ENCODE peak calls at places on chromosomes 2 and 18, in five cellular contexts. F, N, V, Y and C are unnamed samples.

GRCh38 chr2:63888490-63889402 is 47.0 kb downstream of the UGP2 start:
- DNase-seq in Y (peak), F (no peak), V (peak), N (peak), C (peak)

GRCh38 chr2:18690342-18690741 is 101.0 kb upstream of the NT5C1B start:
- DNase-seq in Y (peak), N (no peak), V (no peak), F (peak), C (peak)

GRCh38 chr2:179344280-179344961 is 79.8 kb upstream of the SESTD1 start:
- DNase-seq in N (peak), Y (no peak), V (no peak), F (no peak), C (no peak)

GRCh38 chr2:60992985-60993392 is 24.5 kb upstream of the PEX13 start:
- DNase-seq in N (no peak), V (no peak), F (no peak), Y (no peak), C (no peak)

GRCh38 chr2:206716607-206717006 is 1.6 kb downstream of the DYTN start:
- DNase-seq in F (no peak), N (no peak), Y (no peak), V (no peak), C (no peak)

GRCh38 chr2:181784556-181784955 is 104.2 kb upstream of the NEUROD1 start:
- DNase-seq in N (peak), F (no peak), V (no peak), Y (no peak), C (no peak)

GRCh38 chr2:1594281-1595171 is 149.8 kb downstream of the PXDN start:
- DNase-seq in V (no peak), N (no peak), F (no peak), Y (no peak), C (no peak)

GRCh38 chr18:74528913-74529312 is 5.4 kb upstream of the CNDP1 start:
- DNase-seq in Y (no peak), V (no peak), F (no peak), N (no peak), C (no peak)

GRCh38 chr2:47288864-47289263 is 114.1 kb upstream of the MSH2 start:
- DNase-seq in Y (no peak), N (no peak), V (no peak), F (no peak), C (no peak)

GRCh38 chr2:145689277-145689676 is 1169.4 kb upstream of the ZEB2 start:
- DNase-seq in N (no peak), Y (no peak), V (no peak), F (no peak), C (no peak)

GRCh38 chr2:17538022-17538843 is 2.3 kb upstream of the VSNL1 start:
- DNase-seq in Y (peak), F (no peak), N (peak), V (no peak), C (peak)

GRCh38 chr2:152047826-152048476 is 50.9 kb downstream of the CACNB4 start:
- DNase-seq in N (peak), F (no peak), V (peak), Y (peak), C (no peak)

GRCh38 chr2:64943387-64944150 is 45.6 kb upstream of the SLC1A4 start:
- DNase-seq in N (peak), V (no peak), Y (no peak), F (no peak), C (no peak)

GRCh38 chr2:230819433-230819832 is 45.3 kb upstream of the ITM2C start:
- DNase-seq in V (no peak), F (no peak), Y (no peak), N (no peak), C (no peak)

GRCh38 chr2:238238766-238239551 is 879 bp downstream of the HES6 start:
- DNase-seq in V (peak), N (no peak), Y (peak), F (peak), C (no peak)

GRCh38 chr2:145563752-145564615 is 1044.1 kb upstream of the ZEB2 start:
- DNase-seq in N (no peak), V (no peak), F (no peak), Y (no peak), C (no peak)

GRCh38 chr2:19124135-19124534 is 234.3 kb downstream of the OSR1 start:
- DNase-seq in Y (no peak), F (no peak), V (no peak), N (no peak), C (no peak)

GRCh38 chr2:66987747-66988146 is 409.4 kb upstream of the ETAA1 start:
- DNase-seq in N (no peak), V (no peak), F (no peak), Y (no peak), C (no peak)

GRCh38 chr18:21314721-21315120 is 72.7 kb downstream of the GREB1L start:
- DNase-seq in Y (no peak), V (no peak), F (no peak), N (no peak), C (no peak)

GRCh38 chr2:134431837-134432437 is 178.1 kb downstream of the MGAT5 start:
- DNase-seq in F (no peak), N (no peak), V (no peak), Y (peak), C (no peak)

GRCh38 chr18:9683418-9684396 is 24.4 kb upstream of the RAB31 start:
- DNase-seq in Y (peak), F (no peak), V (no peak), N (peak), C (no peak)

GRCh38 chr18:13222371-13223281 is 4.1 kb downstream of the LDLRAD4 start:
- DNase-seq in V (no peak), N (peak), Y (no peak), F (no peak), C (no peak)

GRCh38 chr2:240396623-240397541 is 38.6 kb upstream of the GPC1 start:
- DNase-seq in Y (no peak), F (no peak), V (no peak), N (no peak), C (no peak)

GRCh38 chr18:48412339-48412929 is 3.3 kb upstream of the ZBTB7C start:
- DNase-seq in V (peak), Y (peak), N (peak), F (no peak), C (peak)

GRCh38 chr18:49572935-49573334 is 11.1 kb downstream of the LIPG start:
- DNase-seq in N (no peak), Y (no peak), F (no peak), V (no peak), C (no peak)

GRCh38 chr2:189679224-189679623 is 4.8 kb downstream of the ANKAR start:
- DNase-seq in Y (no peak), F (no peak), N (no peak), V (no peak), C (no peak)

GRCh38 chr2:20223345-20224190 is 1.4 kb downstream of the SDC1 start:
- DNase-seq in N (peak), V (peak), F (peak), Y (peak), C (peak)

GRCh38 chr18:7568426-7568825 is 1.3 kb downstream of the PTPRM start:
- DNase-seq in V (no peak), Y (peak), N (peak), F (no peak), C (peak)

GRCh38 chr2:18949871-18950597 is 360.7 kb upstream of the NT5C1B start:
- DNase-seq in V (no peak), F (no peak), N (no peak), Y (no peak), C (no peak)

GRCh38 chr2:232903989-232904388 is 33.9 kb downstream of the SNORC start:
- DNase-seq in V (no peak), F (no peak), N (no peak), Y (no peak), C (no peak)

GRCh38 chr18:49135871-49136270 is 185.1 kb upstream of the SMAD7 start:
- DNase-seq in F (no peak), V (no peak), Y (peak), N (peak), C (no peak)

GRCh38 chr2:36246320-36246990 is 109.1 kb upstream of the CRIM1 start:
- DNase-seq in Y (no peak), V (no peak), F (no peak), N (no peak), C (no peak)

GRCh38 chr2:222424729-222425671 is 657 bp downstream of the SGPP2 start:
- DNase-seq in V (no peak), N (no peak), Y (peak), F (peak), C (peak)

GRCh38 chr2:239066597-239066996 is 218.7 kb downstream of the TWIST2 start:
- DNase-seq in V (no peak), F (no peak), N (no peak), Y (no peak), C (no peak)

GRCh38 chr18:23967321-23968089 is 47.0 kb upstream of the TTC39C start:
- DNase-seq in N (no peak), F (no peak), Y (no peak), V (no peak), C (no peak)

GRCh38 chr18:23964282-23965238 is 50.0 kb upstream of the TTC39C start:
- DNase-seq in V (peak), N (no peak), F (peak), Y (peak), C (no peak)

GRCh38 chr18:23968638-23969037 is 45.9 kb upstream of the TTC39C start:
- DNase-seq in Y (no peak), N (no peak), F (no peak), V (no peak), C (no peak)

GRCh38 chr18:23966909-23967308 is 47.6 kb upstream of the TTC39C start:
- DNase-seq in N (no peak), F (no peak), V (no peak), Y (no peak), C (no peak)

DNA sequence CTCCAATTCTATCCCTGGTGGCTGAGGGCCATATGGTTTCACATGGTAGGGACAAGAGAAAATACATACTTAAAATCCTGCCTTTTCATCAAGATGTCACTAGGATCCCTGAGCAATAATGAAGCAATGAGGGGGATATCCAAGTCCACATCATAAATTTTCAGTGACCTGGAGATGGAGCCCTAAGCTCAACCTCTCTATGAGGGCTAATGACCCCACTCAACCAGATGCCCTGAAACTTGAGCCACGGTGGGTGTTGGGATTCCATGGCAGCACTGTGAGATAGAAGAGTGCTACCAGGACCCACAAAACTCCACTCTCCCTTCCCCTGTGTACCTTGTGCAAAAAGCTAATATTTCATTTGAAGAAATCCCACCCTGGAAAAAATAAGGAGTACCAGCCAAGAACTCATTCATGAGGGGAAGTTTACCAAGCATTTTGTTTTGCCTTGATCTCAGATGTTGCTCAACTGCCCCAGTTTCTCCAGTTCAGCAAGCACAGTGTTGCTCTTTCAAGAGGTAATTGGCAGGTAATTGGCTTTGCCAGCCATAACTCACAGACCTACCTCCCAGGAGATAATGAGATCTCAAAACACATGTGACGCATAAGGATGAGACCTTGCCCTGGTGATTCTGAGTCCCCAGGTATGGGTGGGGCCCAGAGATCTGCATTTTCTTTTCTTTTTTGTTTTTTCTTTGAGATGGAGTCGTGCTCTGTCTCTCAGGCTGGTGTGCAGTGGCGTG is 50.9 kb upstream of the TTC39C start:
- DNase-seq in Y (no peak), V (no peak), F (peak), N (peak), C (no peak)
- TF ChIP-seq CREB1 in Y (no peak), V (no peak), F (no peak), N (no peak), C (no peak)

DNA sequence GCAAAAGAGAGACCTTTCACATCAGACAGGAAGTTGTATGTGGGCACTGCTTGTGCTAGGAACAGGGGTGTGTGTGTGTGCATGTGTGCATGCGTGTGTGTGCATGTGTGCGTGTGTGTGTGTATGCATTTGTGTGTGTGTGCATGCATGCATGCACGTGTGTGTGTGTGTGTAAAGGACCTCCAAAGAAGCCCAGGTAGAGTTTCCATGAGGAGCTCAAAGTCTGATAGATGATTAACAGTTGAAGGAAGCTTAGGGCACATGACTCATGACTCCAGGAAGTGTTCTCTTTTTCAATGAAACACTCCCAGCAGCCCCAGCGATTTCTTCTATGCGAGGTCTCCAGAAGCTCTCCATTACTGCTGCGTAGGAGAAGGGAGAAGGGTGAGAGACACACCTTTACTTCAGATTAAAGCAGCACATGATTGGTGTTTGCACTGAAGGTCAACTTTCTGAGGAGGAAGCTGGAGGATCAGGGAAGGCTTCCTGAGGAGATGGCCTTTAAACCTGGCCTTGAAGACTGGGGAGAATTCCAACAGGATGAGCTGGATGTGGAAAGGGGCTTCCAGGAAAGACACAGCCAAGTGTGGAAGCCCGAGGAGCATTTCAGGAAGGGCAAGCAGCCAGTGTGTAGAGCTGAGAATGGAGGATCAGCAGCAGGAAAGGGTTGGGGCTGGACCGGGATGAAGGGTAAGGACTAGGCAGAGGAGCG is 77.7 kb downstream of the SMAD4 start:
- DNase-seq in N (no peak), Y (no peak), V (no peak), F (no peak), C (no peak)
- TF ChIP-seq CREB1 in N (no peak), Y (no peak), V (no peak), F (no peak), C (no peak)

DNA sequence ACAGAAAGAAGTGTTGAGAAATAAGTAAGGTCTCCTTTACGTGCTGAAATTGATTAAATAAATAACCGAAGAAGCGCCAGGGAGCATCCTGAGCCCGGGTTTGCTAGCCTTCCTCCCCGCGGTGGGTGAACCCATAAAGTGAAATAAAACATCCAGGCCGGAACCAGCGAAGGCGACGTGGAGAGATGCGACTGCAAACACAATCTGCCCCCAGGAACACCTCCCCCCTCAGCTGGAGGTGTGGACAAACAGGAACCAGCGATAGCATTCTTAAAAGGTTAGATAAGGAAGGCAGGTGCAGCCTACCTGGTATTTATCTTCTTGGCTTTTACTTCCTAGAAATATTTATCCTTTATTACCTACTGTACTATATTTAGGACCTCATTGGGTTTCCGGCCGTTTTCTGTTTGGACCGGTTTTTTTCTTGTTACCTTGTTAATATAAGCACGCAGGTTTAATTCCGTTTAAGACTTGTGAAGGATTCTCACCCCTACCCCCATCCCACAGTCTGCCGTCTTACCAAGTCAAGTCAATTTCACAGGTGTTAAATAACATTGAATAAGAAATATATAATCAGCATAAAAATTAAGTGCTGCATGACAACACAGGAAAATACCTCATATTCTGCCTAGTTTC is 224.1 kb upstream of the ID2 start:
- DNase-seq in V (no peak), N (no peak), F (no peak), Y (peak), C (no peak)
- TF ChIP-seq CREB1 in V (no peak), N (no peak), F (no peak), Y (no peak), C (no peak)

GRCh38 chr2:8197101-8197500 is 484.8 kb upstream of the ID2 start:
- DNase-seq in Y (no peak), V (no peak), F (no peak), N (no peak), C (no peak)

GRCh38 chr2:8193146-8193545 is 488.7 kb upstream of the ID2 start:
- DNase-seq in F (no peak), Y (no peak), V (no peak), N (no peak), C (no peak)

GRCh38 chr2:8196311-8196710 is 485.5 kb upstream of the ID2 start:
- DNase-seq in Y (no peak), N (no peak), V (no peak), F (no peak), C (no peak)

GRCh38 chr2:8191427-8191826 is 490.4 kb upstream of the ID2 start:
- DNase-seq in N (no peak), Y (no peak), V (no peak), F (no peak), C (no peak)

GRCh38 chr2:8193686-8194615 is 487.9 kb upstream of the ID2 start:
- DNase-seq in V (no peak), F (peak), Y (peak), N (no peak), C (peak)
- TF ChIP-seq CREB1 in V (no peak), F (peak), Y (no peak), N (no peak), C (no peak)